ENCODE peak calls at places on chromosomes 4 and X, in five cellular contexts. J is brain microvascular endothelial cell; Z is CD8-positive, alpha-beta T cell; X is kidney epithelial cell; Y is hepatocyte. L is an unnamed sample.

GRCh38 chrX:119468930-119469635 is 839 bp downstream of the SLC25A5 start:
- DNase-seq in Z (peak), X (peak), Y (peak), J (peak), L (peak)

GRCh38 chrX:19636989-19637388 is 121.7 kb upstream of the MAP3K15 start:
- DNase-seq in Z (no peak), Y (no peak), J (no peak), X (no peak), L (no peak)

GRCh38 chr4:2795558-2796260 is 2.8 kb downstream of the SH3BP2 start:
- DNase-seq in Y (peak), X (no peak), J (no peak), Z (no peak), L (no peak)

GRCh38 chr4:5143306-5143861 is 92.1 kb downstream of the STK32B start:
- DNase-seq in Y (no peak), Z (no peak), J (no peak), X (no peak), L (no peak)

GRCh38 chr4:99029018-99029735 is 33.7 kb downstream of the METAP1 start:
- DNase-seq in Y (no peak), J (no peak), X (no peak), Z (no peak), L (no peak)

GRCh38 chr4:20180509-20180908 is 71.2 kb upstream of the SLIT2 start:
- DNase-seq in Y (no peak), J (no peak), X (no peak), Z (no peak), L (no peak)

GRCh38 chr4:176953021-176953420 is 160.3 kb upstream of the VEGFC start:
- DNase-seq in Y (no peak), X (no peak), J (no peak), Z (no peak), L (no peak)

GRCh38 chrX:111411591-111412371 is at the start of gene DCX:
- DNase-seq in Y (no peak), J (no peak), Z (no peak), X (no peak), L (no peak)

GRCh38 chrX:7083468-7084396 is 63.8 kb upstream of the STS start:
- DNase-seq in X (peak), Z (peak), Y (no peak), J (peak), L (peak)
- H3K4me3 ChIP-seq in X (no peak), Z (no peak), Y (no peak), J (no peak), L (no peak)

GRCh38 chrX:48936429-48937064 is 17.7 kb upstream of the PIM2 start:
- DNase-seq in J (no peak), Z (no peak), X (no peak), Y (no peak), L (no peak)

GRCh38 chrX:48939417-48940228 is 17.8 kb downstream of the OTUD5 start:
- DNase-seq in Z (no peak), X (no peak), J (no peak), Y (no peak), L (no peak)

GRCh38 chrX:48938721-48939416 is 18.5 kb downstream of the OTUD5 start:
- DNase-seq in Y (no peak), J (no peak), Z (peak), X (no peak), L (no peak)

GRCh38 chrX:48934581-48935331 is 15.9 kb upstream of the PIM2 start:
- DNase-seq in Z (no peak), Y (no peak), X (no peak), J (no peak), L (no peak)

DNA sequence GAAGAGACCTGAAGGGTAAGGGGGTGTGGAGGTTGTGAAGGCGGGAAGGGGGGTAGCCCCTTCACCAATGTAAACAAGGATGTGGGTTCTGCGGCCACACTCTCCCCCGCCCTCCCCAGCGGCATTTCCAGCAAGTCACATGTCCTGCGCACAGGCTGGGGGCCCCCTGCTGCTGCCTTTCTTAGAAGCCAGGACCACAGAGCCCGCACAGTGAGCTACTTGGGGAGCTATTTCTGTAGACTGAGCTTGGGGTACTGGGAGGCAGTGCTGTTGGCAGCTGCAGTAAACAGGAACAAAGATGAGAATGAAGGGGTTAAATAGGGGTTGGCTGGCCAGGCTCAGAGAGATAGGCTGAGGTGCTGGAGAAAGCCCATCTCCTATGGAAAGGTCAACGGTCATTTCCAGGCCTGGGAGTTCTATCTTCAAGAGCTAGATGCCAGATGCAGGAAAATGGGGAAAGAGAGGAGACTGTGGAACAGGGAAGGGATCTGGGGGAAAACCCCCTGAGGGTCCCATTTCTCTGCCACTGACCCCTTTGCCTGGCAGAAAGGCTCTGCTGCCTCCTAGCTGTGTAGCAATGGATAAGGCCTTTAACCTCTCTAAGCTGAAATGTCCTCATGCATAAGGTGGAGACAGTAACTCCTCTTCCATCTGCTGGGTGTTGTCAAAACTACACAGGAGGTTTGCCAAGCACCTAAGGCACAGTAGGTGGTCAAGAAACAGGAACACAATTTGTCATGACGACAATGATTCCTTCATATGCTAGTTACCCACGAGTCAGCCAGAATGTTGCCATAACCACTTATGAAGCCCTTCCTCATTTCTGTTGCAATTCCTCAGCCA is 18.5 kb upstream of the PIM2 start:
- DNase-seq in Y (no peak), J (peak), Z (peak), X (no peak), L (peak)
- TF ChIP-seq CTCF in Y (peak), J (peak), Z (no peak), X (no peak), L (peak)

GRCh38 chrX:73021361-73022092 is 18.8 kb downstream of the PABPC1L2B start:
- DNase-seq in J (no peak), Z (no peak), Y (no peak), X (no peak), L (no peak)
- H3K4me3 ChIP-seq in J (no peak), Z (no peak), Y (no peak), X (no peak), L (no peak)

DNA sequence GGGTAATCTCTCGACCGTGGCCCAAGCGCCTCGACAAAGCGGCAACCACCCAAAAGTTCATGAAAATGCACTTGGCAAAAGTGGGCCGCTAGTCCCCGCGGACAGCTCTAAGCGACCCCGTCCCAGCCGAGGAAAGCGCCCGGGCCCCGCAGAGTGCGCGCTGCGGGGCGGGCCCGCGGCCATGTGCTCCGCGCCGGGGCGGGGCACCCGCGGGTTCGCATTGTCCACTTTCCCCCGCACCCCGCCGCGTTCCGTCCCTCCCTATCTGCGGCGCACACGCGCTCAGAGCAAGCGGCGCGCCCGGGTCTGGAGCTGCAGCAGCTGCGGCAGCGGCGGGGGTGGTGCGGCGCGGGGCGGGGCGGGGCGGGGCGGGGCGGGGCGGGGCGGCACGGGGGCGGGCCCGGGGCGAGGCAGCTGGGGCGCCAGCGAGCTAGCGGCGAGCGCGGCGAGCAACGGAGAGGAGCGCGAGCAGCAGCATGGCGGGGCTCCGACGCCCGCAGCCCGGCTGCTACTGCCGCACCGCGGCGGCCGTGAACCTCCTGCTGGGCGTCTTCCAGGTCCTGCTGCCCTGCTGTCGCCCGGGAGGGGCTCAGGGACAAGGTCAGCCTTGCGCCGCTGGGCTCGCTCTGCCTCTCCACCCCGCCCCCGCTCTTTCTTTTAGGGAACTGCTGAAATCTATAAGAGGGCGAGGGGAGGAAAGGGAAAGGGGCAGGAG is at the start of gene TMEM131L:
- DNase-seq in J (peak), Z (peak), Y (peak), X (no peak), L (no peak)
- TF ChIP-seq CTCF in J (peak), Z (peak), Y (peak), X (no peak), L (peak)

DNA sequence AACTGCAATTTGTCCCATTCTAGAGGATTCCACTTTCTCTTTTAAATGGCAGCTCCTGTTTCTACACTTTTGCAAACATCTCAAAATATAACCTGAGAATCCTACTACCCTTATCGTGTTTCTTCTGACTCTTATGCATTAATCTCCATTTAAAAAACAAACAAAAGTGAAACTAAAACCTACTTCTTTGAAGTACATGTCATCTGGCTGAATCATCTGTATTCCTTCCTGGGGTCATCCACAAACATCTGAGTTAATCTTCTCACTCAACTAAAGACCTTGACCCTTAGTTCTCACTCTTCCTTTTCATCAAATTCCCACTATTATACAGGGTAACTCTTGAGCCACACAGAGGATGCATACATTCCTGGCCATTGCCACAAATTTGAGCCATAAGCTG is 584.8 kb downstream of the PPARGC1A start:
- DNase-seq in J (no peak), Z (no peak), X (no peak), Y (no peak), L (no peak)
- H3K4me3 ChIP-seq in J (no peak), Z (no peak), X (no peak), Y (no peak), L (no peak)

GRCh38 chrX:87338510-87338909 is 179.1 kb upstream of the KLHL4 start:
- DNase-seq in Y (peak), J (no peak), X (no peak), Z (no peak), L (peak)

DNA sequence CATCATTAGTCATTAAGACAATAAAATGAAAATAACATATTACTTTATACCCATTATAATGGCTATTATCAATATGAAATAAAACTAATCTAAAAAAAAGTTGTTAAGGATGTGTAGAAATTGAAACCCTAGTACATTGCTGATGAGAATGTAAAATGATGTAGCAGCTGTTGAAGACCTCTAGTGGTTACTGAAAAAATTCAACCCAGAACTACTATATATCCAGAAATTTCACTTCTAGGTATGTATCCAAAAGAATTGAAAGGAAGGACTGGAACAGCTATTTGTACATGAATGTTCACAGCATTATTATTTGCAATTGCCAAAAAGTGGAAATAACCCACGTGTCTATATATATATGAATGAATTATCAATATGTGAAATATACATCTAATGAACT is 180.3 kb upstream of the KLHL4 start:
- DNase-seq in X (no peak), Z (no peak), Y (no peak), J (no peak), L (no peak)
- TF ChIP-seq CTCF in X (peak), Z (no peak), Y (no peak), J (peak), L (peak)